ENCODE peak calls at places on chromosomes 5 and 9, in five cellular contexts. G, N, H, D and X are unnamed samples.

GRCh38 chr9:95266649-95267048 is 50.9 kb downstream of the FANCC start:
- DNase-seq in G (no peak), N (no peak), H (no peak), D (no peak), X (no peak)

GRCh38 chr9:122347348-122348287 is 23.2 kb upstream of the PTGS1 start:
- DNase-seq in D (peak), G (peak), N (no peak), H (no peak), X (no peak)

GRCh38 chr5:171405615-171406014 is 13.8 kb upstream of the FGF18 start:
- DNase-seq in H (no peak), D (peak), N (peak), G (no peak), X (no peak)

GRCh38 chr9:122941560-122942234 is 877 bp downstream of the RABGAP1 start:
- DNase-seq in N (peak), H (no peak), G (peak), D (no peak), X (peak)

GRCh38 chr9:122835313-122835731 is 6.9 kb upstream of the PDCL start:
- DNase-seq in G (peak), D (no peak), N (no peak), H (no peak), X (no peak)

GRCh38 chr9:727767-728166 is 113.7 kb upstream of the DMRT1 start:
- DNase-seq in D (no peak), G (no peak), H (no peak), N (no peak), X (no peak)

GRCh38 chr9:127096208-127096607 is 26.2 kb downstream of the ANGPTL2 start:
- DNase-seq in G (no peak), H (no peak), N (no peak), D (no peak), X (no peak)

GRCh38 chr5:78675956-78676727 is 27.6 kb upstream of the LHFPL2 start:
- DNase-seq in G (no peak), N (no peak), H (no peak), D (no peak), X (no peak)

GRCh38 chr5:150283904-150284303 is 5.7 kb downstream of the CAMK2A start:
- DNase-seq in G (no peak), N (no peak), H (no peak), D (no peak), X (no peak)

GRCh38 chr9:7542648-7543165 is 256.9 kb downstream of the DMAC1 start:
- DNase-seq in N (no peak), G (no peak), D (no peak), H (no peak), X (no peak)

GRCh38 chr9:135103001-135103446 is 15.6 kb downstream of the OLFM1 start:
- DNase-seq in G (no peak), H (no peak), N (no peak), D (no peak), X (no peak)

GRCh38 chr5:332843-333242 is 11.3 kb downstream of the AHRR start:
- DNase-seq in D (no peak), N (no peak), H (no peak), G (no peak), X (no peak)

GRCh38 chr9:117092582-117092981 is 322.3 kb downstream of the ASTN2 start:
- DNase-seq in D (peak), N (peak), G (no peak), H (no peak), X (peak)

GRCh38 chr9:113931140-113931539 is 55.0 kb downstream of the ZNF618 start:
- DNase-seq in N (no peak), D (no peak), G (no peak), H (no peak), X (no peak)

GRCh38 chr5:116521173-116521872 is 53.3 kb downstream of the SEMA6A start:
- DNase-seq in H (no peak), G (no peak), D (no peak), N (no peak), X (no peak)

GRCh38 chr5:131671409-131671808 is 36.4 kb upstream of the RAPGEF6 start:
- DNase-seq in H (no peak), N (no peak), G (no peak), D (no peak), X (no peak)

GRCh38 chr5:2584579-2584978 is 166.9 kb downstream of the IRX2 start:
- DNase-seq in H (no peak), D (no peak), G (no peak), N (no peak), X (no peak)

GRCh38 chr5:107783551-107783950 is 112.8 kb upstream of the EFNA5 start:
- DNase-seq in G (no peak), H (no peak), N (peak), D (peak), X (no peak)

GRCh38 chr9:95073042-95073607 is 244.4 kb downstream of the FANCC start:
- DNase-seq in N (no peak), H (no peak), D (peak), G (peak), X (no peak)

GRCh38 chr5:40406426-40407211 is 273.1 kb upstream of the PTGER4 start:
- DNase-seq in H (no peak), N (no peak), D (no peak), G (peak), X (no peak)

GRCh38 chr5:65758546-65759144 is 36.6 kb downstream of the NLN start:
- DNase-seq in N (no peak), H (no peak), G (no peak), D (no peak), X (no peak)

GRCh38 chr9:87327567-87328125 is 170.0 kb upstream of the DAPK1 start:
- DNase-seq in N (no peak), D (no peak), H (no peak), G (no peak), X (no peak)

GRCh38 chr5:107570805-107571531 is 99.8 kb downstream of the EFNA5 start:
- DNase-seq in H (no peak), N (no peak), G (peak), D (peak), X (no peak)

GRCh38 chr5:143762636-143763035 is 49.3 kb upstream of the HMHB1 start:
- DNase-seq in D (no peak), N (no peak), G (no peak), H (no peak), X (no peak)

GRCh38 chr5:15012061-15012460 is 140.5 kb upstream of the ANKH start:
- DNase-seq in H (no peak), D (no peak), N (no peak), G (no peak), X (no peak)

GRCh38 chr5:133483406-133484090 is 128.8 kb downstream of the FSTL4 start:
- DNase-seq in G (no peak), H (no peak), D (no peak), N (no peak), X (no peak)

GRCh38 chr9:126523621-126524111 is 90.1 kb upstream of the LMX1B start:
- DNase-seq in H (no peak), G (no peak), D (no peak), N (no peak), X (no peak)

GRCh38 chr9:4691794-4692193 is 12.4 kb downstream of the CDC37L1 start:
- DNase-seq in D (no peak), N (peak), G (no peak), H (no peak), X (no peak)

GRCh38 chr5:82388186-82388585 is 110.0 kb upstream of the RPS23 start:
- DNase-seq in H (no peak), N (peak), D (no peak), G (no peak), X (no peak)

GRCh38 chr9:36470891-36471290 is 70.8 kb upstream of the RNF38 start:
- DNase-seq in G (no peak), D (no peak), H (no peak), N (peak), X (no peak)

GRCh38 chr5:57432876-57433275 is 49.7 kb downstream of the ACTBL2 start:
- DNase-seq in H (no peak), G (peak), D (peak), N (no peak), X (no peak)

GRCh38 chr9:121200346-121200745 is 1.3 kb downstream of the RAB14 start:
- DNase-seq in N (no peak), G (no peak), D (no peak), H (no peak), X (no peak)

GRCh38 chr9:121199921-121200320 is 1.7 kb downstream of the RAB14 start:
- DNase-seq in D (no peak), N (peak), G (no peak), H (no peak), X (no peak)

GRCh38 chr9:121198512-121199042 is 3.1 kb downstream of the RAB14 start:
- DNase-seq in G (no peak), N (no peak), H (no peak), D (no peak), X (no peak)

GRCh38 chr9:121201738-121202533 is at the start of gene RAB14:
- DNase-seq in D (peak), G (peak), H (peak), N (peak), X (peak)

DNA sequence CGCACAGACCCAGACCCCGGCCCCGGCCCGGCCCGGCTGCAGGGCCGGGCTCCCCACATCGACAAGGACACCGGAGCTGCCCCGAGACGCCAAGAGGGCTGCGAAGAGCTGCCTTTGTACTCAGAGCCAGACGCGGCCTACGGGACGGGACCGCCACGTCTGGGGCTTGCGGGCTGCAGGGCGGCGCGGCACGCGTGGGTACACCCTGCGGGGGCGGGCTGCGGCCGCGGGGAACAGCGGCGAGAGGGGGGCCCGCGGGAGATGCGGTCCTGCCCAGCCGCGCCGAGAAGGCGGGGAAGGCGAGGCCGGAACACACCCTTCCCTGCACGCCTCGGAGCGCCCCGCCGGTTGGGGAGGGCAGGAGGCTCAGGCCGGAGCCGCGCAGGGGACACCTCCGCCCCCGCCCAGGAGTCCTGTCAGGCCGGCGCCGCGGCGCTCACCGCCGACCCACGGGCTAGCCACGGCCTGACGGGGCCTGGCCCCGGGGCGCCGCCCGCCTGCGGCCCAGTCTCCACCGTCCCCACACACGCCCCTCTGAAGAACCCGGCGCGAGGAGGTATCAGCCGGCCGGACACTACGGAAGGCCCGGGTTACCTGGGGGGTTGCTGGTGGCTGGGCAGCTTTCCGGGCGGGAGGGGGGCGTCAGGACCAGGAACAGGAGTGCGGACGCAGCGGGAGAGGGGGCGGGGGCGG is 478 bp downstream of the RAB14 start:
- DNase-seq in D (no peak), H (no peak), G (no peak), N (no peak), X (peak)
- TF ChIP-seq POLR2A in D (no peak), H (no peak), G (no peak), N (no peak), X (no peak)

GRCh38 chr9:101409079-101409477 is 10.4 kb downstream of the ZNF189 start:
- DNase-seq in G (no peak), N (peak), D (peak), H (no peak), X (no peak)
- TF ChIP-seq POLR2A in G (no peak), N (no peak), D (no peak), H (no peak), X (no peak)

GRCh38 chr9:99732715-99733114 is 89.0 kb upstream of the NR4A3 start:
- DNase-seq in H (no peak), D (no peak), G (no peak), N (no peak), X (no peak)

GRCh38 chr9:99731950-99732349 is 89.7 kb upstream of the NR4A3 start:
- DNase-seq in N (no peak), G (no peak), D (no peak), H (no peak), X (no peak)

GRCh38 chr9:99743455-99743854 is 78.2 kb upstream of the NR4A3 start:
- DNase-seq in N (no peak), H (no peak), D (no peak), G (no peak), X (no peak)

GRCh38 chr9:99736291-99736690 is 85.4 kb upstream of the NR4A3 start:
- DNase-seq in H (no peak), N (peak), D (no peak), G (no peak), X (no peak)

DNA sequence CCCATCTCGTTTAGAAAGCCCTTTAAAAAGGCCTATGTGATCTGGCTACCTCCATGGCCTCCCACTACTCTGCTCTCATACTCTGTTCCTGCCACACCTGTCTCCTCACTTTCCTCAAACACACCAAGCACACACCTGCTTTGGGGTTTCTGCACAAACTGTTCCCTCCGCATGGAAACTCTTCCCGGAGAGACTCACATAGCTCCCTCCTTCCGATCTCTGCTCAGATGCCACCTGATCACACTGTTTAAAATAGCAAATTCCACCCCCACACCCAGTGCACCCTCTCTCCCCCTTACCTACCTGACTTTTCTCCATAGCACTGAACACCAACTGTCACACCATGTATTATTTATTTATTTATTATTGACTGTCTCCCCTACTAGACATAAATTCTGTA is 84.0 kb upstream of the NR4A3 start:
- DNase-seq in N (no peak), G (no peak), D (no peak), H (no peak), X (no peak)
- TF ChIP-seq POLR2A in N (no peak), G (no peak), D (no peak), H (no peak), X (no peak)

GRCh38 chr5:126597156-126597555 is 2.1 kb upstream of the ALDH7A1 start:
- DNase-seq in N (peak), D (peak), H (no peak), G (peak), X (no peak)

GRCh38 chr5:126595486-126596083 is 566 bp upstream of the ALDH7A1 start:
- DNase-seq in N (peak), G (no peak), D (no peak), H (no peak), X (no peak)

GRCh38 chr5:126594077-126594476 is 942 bp downstream of the ALDH7A1 start:
- DNase-seq in N (peak), D (no peak), H (no peak), G (no peak), X (no peak)

GRCh38 chr5:126591549-126591948 is 3.5 kb downstream of the ALDH7A1 start:
- DNase-seq in H (no peak), G (no peak), D (no peak), N (no peak), X (no peak)

DNA sequence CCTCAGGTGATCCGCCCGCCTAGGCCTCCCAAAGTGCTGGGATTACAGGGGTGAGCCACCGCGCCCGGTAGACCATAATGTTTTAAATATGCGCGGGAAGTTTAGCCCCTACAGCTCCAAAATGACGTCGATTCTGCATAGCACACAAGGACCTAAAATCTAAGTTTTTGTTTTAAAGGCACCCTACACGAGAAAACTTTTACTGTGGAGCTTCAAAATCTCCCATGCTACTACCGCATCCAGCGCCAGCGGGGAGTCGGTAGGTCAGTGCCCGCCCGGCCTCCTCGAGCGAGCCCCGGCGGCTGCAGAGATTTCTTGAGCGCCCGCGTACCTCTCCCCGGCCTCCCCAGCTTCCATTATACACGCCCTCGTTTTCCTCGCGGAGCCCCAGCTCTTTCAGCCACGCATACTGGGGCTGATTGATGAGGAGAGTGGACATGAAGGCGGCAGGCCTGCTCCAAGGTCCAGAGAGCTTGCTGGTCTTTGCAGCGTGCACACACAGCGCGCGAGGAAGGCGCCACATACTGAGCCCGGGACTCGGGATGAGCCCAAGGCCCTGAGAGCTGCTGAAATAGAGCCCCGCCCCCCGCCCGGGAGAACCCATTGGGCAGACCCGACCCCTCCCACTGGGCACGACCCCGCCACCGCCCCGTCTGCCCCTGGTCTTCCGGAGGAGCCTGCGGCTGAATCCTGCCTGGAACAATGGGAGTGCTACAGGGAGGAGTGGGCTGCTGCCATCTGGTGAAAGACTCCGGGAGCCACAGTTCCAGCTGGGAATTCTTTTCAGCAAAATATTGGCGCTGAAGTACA is at the start of gene ALDH7A1:
- DNase-seq in N (no peak), D (peak), H (peak), G (peak), X (no peak)
- TF ChIP-seq POLR2A in N (peak), D (peak), H (no peak), G (peak), X (peak)

GRCh38 chr5:172768573-172769323 is 2.2 kb downstream of the DUSP1 start:
- DNase-seq in H (no peak), G (no peak), D (peak), N (peak), X (no peak)
- TF ChIP-seq POLR2A in H (no peak), G (no peak), D (peak), N (no peak), X (no peak)

DNA sequence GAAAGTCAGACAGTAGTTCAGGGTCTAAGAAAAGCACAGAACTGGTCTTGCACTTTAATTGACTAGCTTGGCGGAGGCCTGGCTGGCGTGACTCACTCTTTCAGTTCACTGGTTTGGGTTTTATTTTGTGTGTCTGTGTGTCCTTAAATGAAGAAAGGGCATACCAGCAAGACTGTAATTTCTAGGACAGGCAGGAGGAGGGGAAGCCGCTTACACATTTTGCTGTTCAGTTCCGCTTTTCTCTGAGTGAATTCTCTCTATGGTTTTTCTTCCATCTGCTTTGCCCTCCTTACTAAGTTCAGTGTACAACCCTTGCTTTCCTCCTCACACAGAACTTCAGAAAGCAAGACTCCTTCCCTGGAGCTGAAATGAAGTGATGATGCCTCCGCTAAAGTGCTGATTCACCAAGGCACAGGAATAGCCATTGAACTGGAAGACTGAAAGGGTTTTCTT is 150.8 kb downstream of the MEF2C start:
- DNase-seq in N (no peak), D (no peak), H (no peak), G (no peak), X (no peak)
- TF ChIP-seq POLR2A in N (no peak), D (no peak), H (no peak), G (no peak), X (no peak)

DNA sequence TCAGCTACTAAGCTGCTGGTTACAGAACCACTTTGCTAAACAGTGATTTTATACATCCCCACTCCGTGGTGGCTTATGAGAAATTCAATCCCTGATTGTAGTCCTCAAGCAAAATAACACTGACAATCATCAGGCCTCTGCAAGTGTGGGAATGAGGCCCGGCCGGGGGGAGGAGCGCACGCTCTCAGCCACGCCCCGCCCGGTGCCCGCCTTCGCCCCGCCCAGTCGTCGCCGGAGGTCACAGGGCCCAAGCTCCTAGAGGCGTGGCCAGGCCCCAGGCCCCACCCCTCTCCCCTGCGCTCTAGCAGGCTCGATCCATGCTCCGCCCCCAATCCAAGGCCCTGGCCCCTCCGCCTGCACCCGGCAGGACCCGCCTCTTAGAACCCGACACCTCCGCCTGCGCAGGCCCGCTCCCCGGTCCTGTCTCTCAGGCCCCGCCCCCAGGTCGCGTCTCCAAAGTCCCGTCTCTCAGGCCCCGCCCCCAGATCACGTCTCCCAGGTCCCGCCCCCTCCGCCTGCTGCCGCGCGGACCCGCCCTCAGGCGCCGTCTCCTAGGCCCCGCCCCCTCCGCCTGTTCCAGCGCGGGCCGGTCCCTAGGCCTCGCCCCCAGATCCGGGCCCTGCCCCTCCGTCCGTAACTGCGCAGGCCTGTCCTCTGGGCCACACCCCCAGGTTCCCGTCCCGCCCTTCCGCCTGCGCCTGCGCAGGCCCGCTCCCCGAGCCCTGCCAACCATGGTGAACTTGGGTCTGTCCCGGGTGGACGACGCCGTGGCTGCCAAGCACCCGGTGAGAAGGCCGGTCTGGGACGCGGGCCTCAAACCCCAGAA is at the start of gene TMEM141:
- DNase-seq in H (peak), N (peak), D (peak), G (peak), X (peak)
- TF ChIP-seq POLR2A in H (peak), N (no peak), D (peak), G (no peak), X (peak)